ENCODE peak calls at places on chromosomes 6 and 20, in seven cellular contexts. F is endothelial cell; W is mucosa of gallbladder; N is NCI-H1092 treated with DMSO at 0.1 percent for 48 hours; C is brain microvascular endothelial cell; P is stimulated activated CD4-positive, alpha-beta T cell treated with anti-CD3 and anti-CD28 coated beads, Interleukin-4, amount 100 ng/mL, for 4 hours; O is HCT116. E is an unnamed sample.

GRCh38 chr20:46699651-46700359 is 9.6 kb upstream of the SLC2A10 start:
- DNase-seq in P (no peak), F (no peak), O (no peak), C (peak), N (peak), W (no peak), E (no peak)

GRCh38 chr6:153941768-153942167 is 97.3 kb upstream of the OPRM1 start:
- DNase-seq in C (no peak), F (no peak), N (no peak), W (peak), O (no peak), P (no peak), E (no peak)

GRCh38 chr6:2576499-2576898 is 174.2 kb downstream of the MYLK4 start:
- DNase-seq in O (no peak), F (peak), C (no peak), W (no peak), N (no peak), P (no peak), E (no peak)

GRCh38 chr20:35698298-35699126 is 640 bp downstream of the NFS1 start:
- DNase-seq in P (no peak), W (no peak), O (no peak), C (no peak), F (peak), N (no peak), E (no peak)

GRCh38 chr6:43269273-43270007 is 26.2 kb downstream of the TTBK1 start:
- DNase-seq in O (no peak), C (no peak), W (no peak), P (peak), N (peak), F (no peak), E (no peak)

GRCh38 chr6:165640767-165641166 is 22.3 kb downstream of the PDE10A start:
- DNase-seq in O (no peak), F (no peak), W (no peak), N (no peak), P (no peak), C (no peak), E (no peak)

GRCh38 chr6:88402909-88403308 is 236.8 kb upstream of the CNR1 start:
- DNase-seq in O (no peak), F (no peak), C (no peak), N (no peak), W (no peak), P (no peak), E (no peak)

GRCh38 chr6:169326067-169326799 is 72.6 kb upstream of the THBS2 start:
- DNase-seq in N (peak), O (peak), P (no peak), W (no peak), C (peak), F (peak), E (peak)

GRCh38 chr20:13717631-13718044 is 67.1 kb downstream of the ESF1 start:
- DNase-seq in C (no peak), N (no peak), O (no peak), W (no peak), F (no peak), P (no peak), E (no peak)

GRCh38 chr20:40697466-40697987 is 8.5 kb upstream of the MAFB start:
- DNase-seq in P (no peak), C (no peak), O (no peak), W (no peak), N (no peak), F (no peak), E (no peak)

GRCh38 chr20:10332656-10333421 is 101.2 kb downstream of the MKKS start:
- DNase-seq in C (no peak), F (no peak), O (no peak), W (no peak), P (no peak), N (peak), E (no peak)

GRCh38 chr6:102407886-102408741 is 1014.6 kb downstream of the GRIK2 start:
- DNase-seq in O (no peak), F (no peak), W (no peak), P (no peak), N (no peak), C (no peak), E (no peak)

GRCh38 chr6:146904596-146904995 is 299.6 kb upstream of the STXBP5 start:
- DNase-seq in O (no peak), F (no peak), P (no peak), W (no peak), C (no peak), N (no peak), E (no peak)

GRCh38 chr6:139925894-139926641 is 551.6 kb upstream of the CITED2 start:
- DNase-seq in C (peak), P (no peak), F (no peak), W (peak), N (peak), O (no peak), E (no peak)

GRCh38 chr6:134174790-134175531 is 122.5 kb upstream of the SLC2A12 start:
- DNase-seq in C (peak), N (peak), W (peak), O (peak), P (peak), F (peak), E (peak)

GRCh38 chr6:118668761-118669411 is 17.5 kb upstream of the CEP85L start:
- DNase-seq in F (no peak), O (no peak), C (peak), P (no peak), N (no peak), W (no peak), E (no peak)

GRCh38 chr20:63073738-63074065 is 66.9 kb upstream of the BHLHE23 start:
- DNase-seq in W (no peak), C (no peak), O (no peak), N (no peak), P (no peak), F (no peak), E (no peak)

GRCh38 chr6:167572841-167573271 is 248.0 kb downstream of the TTLL2 start:
- DNase-seq in P (no peak), C (no peak), F (no peak), W (no peak), O (no peak), N (no peak), E (no peak)

GRCh38 chr6:163460307-163460782 is 45.8 kb downstream of the QKI start:
- DNase-seq in N (no peak), W (no peak), P (peak), F (no peak), O (no peak), C (peak), E (no peak)

GRCh38 chr6:118897386-118897785 is 3.4 kb downstream of the ASF1A start:
- DNase-seq in W (no peak), F (no peak), C (no peak), P (no peak), O (no peak), N (no peak), E (no peak)

GRCh38 chr6:164107297-164107995 is 692.9 kb downstream of the QKI start:
- DNase-seq in W (no peak), O (no peak), F (no peak), C (no peak), N (no peak), P (no peak), E (peak)

GRCh38 chr6:132789398-132789780 is 9.0 kb downstream of the SLC18B1 start:
- DNase-seq in N (no peak), P (no peak), F (no peak), O (no peak), C (no peak), W (no peak), E (no peak)

GRCh38 chr6:32842690-32843089 is 1.2 kb downstream of the PSMB8 start:
- DNase-seq in N (no peak), F (no peak), C (no peak), O (no peak), P (no peak), W (no peak), E (no peak)

GRCh38 chr6:11043961-11044711 is at the start of gene ELOVL2:
- DNase-seq in F (peak), N (no peak), O (no peak), C (no peak), P (no peak), W (peak), E (peak)

GRCh38 chr6:130065616-130066015 is 47.2 kb downstream of the L3MBTL3 start:
- DNase-seq in N (no peak), P (no peak), C (no peak), O (no peak), W (no peak), F (no peak), E (no peak)

GRCh38 chr6:3366596-3367413 is 90.0 kb downstream of the SLC22A23 start:
- DNase-seq in P (no peak), F (no peak), O (no peak), W (no peak), N (no peak), C (no peak), E (no peak)

GRCh38 chr20:38275815-38276550 is 15.4 kb upstream of the KIAA1755 start:
- DNase-seq in C (peak), W (no peak), O (no peak), N (no peak), P (no peak), F (no peak), E (peak)

GRCh38 chr6:140977425-140977824 is 1155.3 kb upstream of the GJE1 start:
- DNase-seq in W (no peak), C (no peak), N (no peak), O (no peak), F (no peak), P (no peak), E (no peak)

GRCh38 chr6:53432318-53433161 is 83.8 kb upstream of the ELOVL5 start:
- DNase-seq in F (no peak), O (no peak), N (peak), C (peak), W (peak), P (no peak), E (no peak)

GRCh38 chr6:112282217-112282616 is 27.9 kb upstream of the LAMA4 start:
- DNase-seq in W (peak), N (no peak), C (peak), O (no peak), F (no peak), P (no peak), E (no peak)

GRCh38 chr6:168581236-168581635 is 140.3 kb downstream of the SMOC2 start:
- DNase-seq in O (no peak), N (no peak), F (no peak), W (no peak), C (no peak), P (no peak), E (no peak)

GRCh38 chr6:47489995-47490394 is 12.4 kb downstream of the CD2AP start:
- DNase-seq in F (no peak), P (no peak), C (no peak), W (no peak), O (no peak), N (no peak), E (no peak)

GRCh38 chr20:12882832-12883506 is 125.8 kb upstream of the SPTLC3 start:
- DNase-seq in O (no peak), P (no peak), C (peak), W (no peak), F (no peak), N (no peak), E (no peak)

GRCh38 chr6:44285552-44286284 is 15.5 kb downstream of the TMEM151B start:
- DNase-seq in F (no peak), P (no peak), O (no peak), C (peak), N (no peak), W (no peak), E (no peak)

GRCh38 chr6:127366281-127367022 is 23.0 kb upstream of the ECHDC1 start:
- DNase-seq in N (no peak), W (no peak), P (no peak), C (peak), F (no peak), O (peak), E (peak)

GRCh38 chr20:16062661-16063591 is 510.3 kb downstream of the KIF16B start:
- DNase-seq in N (no peak), W (no peak), C (no peak), O (no peak), F (no peak), P (no peak), E (no peak)

GRCh38 chr20:61872371-61872900 is 193.2 kb downstream of the TAF4 start:
- DNase-seq in W (no peak), C (no peak), N (no peak), O (no peak), F (no peak), P (no peak), E (no peak)

GRCh38 chr20:16555754-16556153 is 17.5 kb downstream of the KIF16B start:
- DNase-seq in P (no peak), W (no peak), O (no peak), F (no peak), C (no peak), N (no peak), E (no peak)